ENCODE peak calls at places on chromosomes 12 and 14, in six cellular contexts. D is GM10248; Y is type B pancreatic cell; N is CD8-positive, alpha-beta T cell; E is MM.1S; Z is breast epithelium. B is an unnamed sample.

GRCh38 chr14:75279153-75279738 is 618 bp downstream of the FOS start:
- DNase-seq in D (peak; percentile 33), Y (no peak), N (peak; percentile 53), E (no peak), Z (no peak), B (peak; percentile 45)

GRCh38 chr14:29421156-29421728 is 506.4 kb downstream of the PRKD1 start:
- DNase-seq in D (no peak), Y (no peak), N (no peak), E (no peak), Z (no peak), B (no peak)

GRCh38 chr12:68403296-68403695 is 71.1 kb upstream of the MDM1 start:
- DNase-seq in D (no peak), Y (no peak), N (no peak), E (no peak), Z (no peak), B (no peak)

GRCh38 chr14:64649383-64649998 is 54.7 kb upstream of the PLEKHG3 start:
- DNase-seq in D (no peak), Y (no peak), N (no peak), E (no peak), Z (no peak), B (no peak)

GRCh38 chr12:71935594-71935993 is 3.1 kb upstream of the TPH2 start:
- DNase-seq in D (peak; percentile 8), Y (no peak), N (no peak), E (no peak), Z (no peak), B (no peak)

GRCh38 chr14:73810478-73811163 is 41.0 kb upstream of the PTGR2 start:
- DNase-seq in D (no peak), Y (no peak), N (no peak), E (no peak), Z (no peak), B (no peak)

GRCh38 chr12:58095002-58095401 is 153.6 kb downstream of the ATP23 start:
- DNase-seq in D (peak; percentile 35), Y (no peak), N (no peak), E (no peak), Z (no peak), B (no peak)

GRCh38 chr12:22656835-22657234 is 31.9 kb downstream of the ETNK1 start:
- DNase-seq in D (no peak), Y (no peak), N (no peak), E (no peak), Z (no peak), B (no peak)

GRCh38 chr14:68365228-68365627 is 427.6 kb downstream of the ZFP36L1 start:
- DNase-seq in D (no peak), Y (no peak), N (no peak), E (no peak), Z (no peak), B (no peak)

GRCh38 chr12:97151481-97151880 is 244.4 kb downstream of the NEDD1 start:
- DNase-seq in D (no peak), Y (no peak), N (no peak), E (no peak), Z (no peak), B (no peak)

GRCh38 chr12:58969227-58969626 is 48.9 kb upstream of the LRIG3 start:
- DNase-seq in D (no peak), Y (no peak), N (no peak), E (peak; percentile 15), Z (no peak), B (no peak)

GRCh38 chr12:95368931-95369330 is 105.0 kb upstream of the METAP2 start:
- DNase-seq in D (no peak), Y (no peak), N (no peak), E (no peak), Z (no peak), B (no peak)

GRCh38 chr14:92624764-92625163 is 111.2 kb downstream of the RIN3 start:
- DNase-seq in D (no peak), Y (no peak), N (no peak), E (no peak), Z (no peak), B (no peak)

GRCh38 chr12:58302487-58303011 is 361.2 kb downstream of the ATP23 start:
- DNase-seq in D (no peak), Y (no peak), N (no peak), E (no peak), Z (no peak), B (no peak)

GRCh38 chr12:65868133-65868705 is 43.9 kb downstream of the HMGA2 start:
- DNase-seq in D (no peak), Y (no peak), N (no peak), E (no peak), Z (no peak), B (no peak)

GRCh38 chr14:77040309-77040994 is 11.9 kb upstream of the IRF2BPL start:
- DNase-seq in D (no peak), Y (peak; percentile 97), N (peak; percentile 100), E (peak; percentile 88), Z (peak; percentile 100), B (no peak)

GRCh38 chr14:68694516-68695235 is 98.2 kb downstream of the ZFP36L1 start:
- DNase-seq in D (no peak), Y (no peak), N (no peak), E (no peak), Z (no peak), B (no peak)

GRCh38 chr14:100994082-100994481 is 90.6 kb upstream of the RTL1 start:
- DNase-seq in D (no peak), Y (no peak), N (no peak), E (no peak), Z (no peak), B (no peak)

GRCh38 chr14:22781606-22782000 is 15.1 kb downstream of the OXA1L start:
- DNase-seq in D (no peak), Y (no peak), N (no peak), E (no peak), Z (no peak), B (no peak)

GRCh38 chr12:65432606-65433005 is 154.1 kb downstream of the MSRB3 start:
- DNase-seq in D (no peak), Y (no peak), N (no peak), E (no peak), Z (no peak), B (no peak)

GRCh38 chr14:71855399-71856036 is 76.7 kb upstream of the RGS6 start:
- DNase-seq in D (peak; percentile 65), Y (no peak), N (peak; percentile 44), E (peak; percentile 33), Z (no peak), B (peak; percentile 56)

GRCh38 chr12:62466018-62466595 is 519 bp upstream of the MON2 start:
- DNase-seq in D (peak; percentile 47), Y (no peak), N (peak; percentile 17), E (peak; percentile 38), Z (no peak), B (peak; percentile 57)

GRCh38 chr14:78595797-78596196 is 425.6 kb downstream of the NRXN3 start:
- DNase-seq in D (no peak), Y (no peak), N (no peak), E (no peak), Z (no peak), B (no peak)

GRCh38 chr14:54600685-54601084 is 33.8 kb downstream of the SAMD4A start:
- DNase-seq in D (no peak), Y (no peak), N (no peak), E (no peak), Z (no peak), B (no peak)

GRCh38 chr14:59464651-59465569 is at the start of gene GPR135:
- DNase-seq in D (peak; percentile 80), Y (peak; percentile 79), N (peak; percentile 55), E (peak; percentile 22), Z (peak; percentile 55), B (peak; percentile 85)

GRCh38 chr14:61444215-61444768 is 122.9 kb downstream of the PRKCH start:
- DNase-seq in D (peak; percentile 64), Y (no peak), N (peak; percentile 61), E (no peak), Z (no peak), B (peak; percentile 43)

GRCh38 chr12:663293-663871 is at the start of gene NINJ2:
- DNase-seq in D (no peak), Y (no peak), N (no peak), E (no peak), Z (no peak), B (no peak)

GRCh38 chr14:103941462-103941861 is 867 bp downstream of the RD3L start:
- DNase-seq in D (no peak), Y (no peak), N (no peak), E (no peak), Z (no peak), B (no peak)

DNA sequence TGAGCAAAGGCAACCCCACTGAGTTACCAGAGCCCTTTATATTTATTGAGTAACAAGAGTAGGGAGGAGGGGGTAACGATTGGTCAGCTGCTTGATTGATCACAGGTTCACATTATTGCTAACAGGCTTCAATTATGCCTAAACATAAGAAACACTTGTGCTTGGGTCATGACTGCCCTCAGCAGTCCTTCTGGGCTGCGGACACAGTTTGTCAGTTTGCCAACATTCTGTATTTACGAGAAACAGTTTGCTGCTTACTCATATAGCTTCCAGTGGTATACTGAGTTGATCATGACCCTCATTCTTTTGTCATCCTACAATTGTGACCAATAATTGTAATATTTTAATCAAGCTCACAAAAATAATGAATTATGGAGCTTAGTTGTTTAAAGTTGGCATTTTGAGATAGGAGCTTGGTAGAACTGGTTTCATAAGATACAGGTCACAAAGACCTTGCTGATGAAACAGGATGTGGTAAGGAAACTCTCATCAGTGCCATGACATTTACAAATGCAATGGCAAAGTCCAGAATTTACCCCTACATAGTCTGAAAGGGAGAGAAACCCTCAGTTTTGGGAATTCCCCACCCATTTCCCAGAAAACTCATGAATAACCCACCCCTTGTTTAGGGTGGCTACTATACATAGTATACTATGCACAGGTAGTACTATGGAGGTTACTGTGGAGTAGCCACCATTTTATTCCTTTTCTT is 1421.0 kb upstream of the FLRT2 start:
- DNase-seq in D (no peak), Y (no peak), N (no peak), E (no peak), Z (no peak), B (no peak)
- TF ChIP-seq CTCF in D (no peak), Y (no peak), N (no peak), E (no peak), Z (no peak), B (no peak)

GRCh38 chr12:132284071-132284492 is 45.3 kb downstream of the GALNT9 start:
- DNase-seq in D (no peak), Y (no peak), N (no peak), E (no peak), Z (no peak), B (no peak)
- TF ChIP-seq CTCF in D (no peak), Y (peak; percentile 47), N (no peak), E (no peak), Z (no peak), B (no peak)

GRCh38 chr14:86038401-86038985 is 508.5 kb downstream of the FLRT2 start:
- DNase-seq in D (peak; percentile 22), Y (no peak), N (peak; percentile 22), E (peak; percentile 31), Z (no peak), B (peak; percentile 6)

DNA sequence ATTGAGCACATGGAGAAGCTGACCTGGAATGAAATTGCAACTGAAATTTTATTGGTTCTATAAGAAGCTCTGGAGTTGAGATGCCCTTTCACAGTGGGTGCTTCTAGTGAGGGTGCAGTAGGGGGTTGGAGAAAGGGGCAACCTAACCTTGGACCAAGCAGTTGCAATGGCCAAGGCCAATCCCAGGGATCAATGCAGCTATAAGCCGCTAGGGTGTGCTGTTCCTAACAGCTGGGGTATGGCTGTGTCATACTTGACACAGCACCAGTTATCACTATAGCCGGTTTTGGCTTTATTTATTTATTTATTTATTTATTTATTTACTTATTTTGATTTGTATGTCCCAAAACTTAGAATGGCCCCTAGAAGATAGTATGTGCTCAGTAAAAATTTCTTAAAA is 505.9 kb downstream of the FLRT2 start:
- DNase-seq in D (peak; percentile 3), Y (no peak), N (no peak), E (peak; percentile 14), Z (no peak), B (peak; percentile 4)
- TF ChIP-seq CTCF in D (peak; percentile 44), Y (peak; percentile 63), N (no peak), E (peak; percentile 27), Z (no peak), B (peak; percentile 63)

GRCh38 chr14:36091096-36091495 is 85.4 kb downstream of the PTCSC3 start:
- DNase-seq in D (no peak), Y (no peak), N (no peak), E (no peak), Z (no peak), B (no peak)
- TF ChIP-seq CTCF in D (no peak), Y (no peak), N (no peak), E (no peak), Z (no peak), B (no peak)